ENCODE peak calls at places on chromosomes 16 and 17, in ten cellular contexts. V is GM12865; S is iPS-NIHi11; E is heart left ventricle; H is HT1080; Q is skeletal muscle cell; C is endothelial cell; B is nephron progenitor cell; Y is PC-3; F is activated T-helper 9 cell treated with anti-CD3 and anti-CD28 coated beads, Interleukin-2, amount 50 U/mL, for 16 hours. D is an unnamed sample.

GRCh38 chr17:7213895-7214299 is 5.7 kb downstream of the DLG4 start:
- DNase-seq in V (peak; percentile 81), S (peak; percentile 82), E (peak; percentile 75), H (peak; percentile 75), Q (no peak), C (peak; percentile 92), B (peak; percentile 94), Y (peak; percentile 49), F (peak; percentile 41), D (peak; percentile 88)

GRCh38 chr17:79047923-79048825 is 24.2 kb downstream of the C1QTNF1 start:
- DNase-seq in V (no peak), S (no peak), E (peak; percentile 71), H (no peak), Q (no peak), C (no peak), B (no peak), Y (peak; percentile 22), F (no peak), D (peak; percentile 47)

GRCh38 chr17:73902416-73903181 is 258.4 kb upstream of the SDK2 start:
- DNase-seq in V (no peak), S (peak; percentile 62), E (no peak), H (no peak), Q (no peak), C (peak; percentile 24), B (peak; percentile 19), Y (no peak), F (no peak), D (peak; percentile 73)

GRCh38 chr16:88662843-88663606 is at the start of gene MVD:
- DNase-seq in V (peak; percentile 99), S (peak; percentile 100), E (peak; percentile 98), H (peak; percentile 98), Q (peak; percentile 96), C (peak; percentile 96), B (peak; percentile 94), Y (peak; percentile 94), F (peak; percentile 94), D (peak; percentile 99)

GRCh38 chr17:46769531-46770438 is 48.7 kb downstream of the WNT3 start:
- DNase-seq in V (no peak), S (no peak), E (no peak), H (no peak), Q (no peak), C (no peak), B (no peak), Y (peak; percentile 31), F (no peak), D (no peak)

GRCh38 chr17:37050905-37051304 is 102.2 kb downstream of the AATF start:
- DNase-seq in V (no peak), S (no peak), E (no peak), H (no peak), Q (no peak), C (no peak), B (no peak), Y (peak; percentile 6), F (no peak), D (no peak)

GRCh38 chr16:8963010-8963824 is 489 bp downstream of the USP7 start:
- DNase-seq in V (no peak), S (peak; percentile 66), E (no peak), H (no peak), Q (no peak), C (peak; percentile 16), B (peak; percentile 41), Y (no peak), F (peak; percentile 8), D (peak; percentile 46)

GRCh38 chr16:76265434-76266045 is 11.7 kb upstream of the CNTNAP4 start:
- DNase-seq in V (peak; percentile 54), S (peak; percentile 67), E (no peak), H (peak; percentile 42), Q (no peak), C (peak; percentile 18), B (peak; percentile 47), Y (peak; percentile 53), F (no peak), D (peak; percentile 54)

D was measured in pancreas.